ENCODE peak calls at places on chromosomes 1 and 21, in seven cellular contexts. S is DMS153; X is effector memory CD8-positive, alpha-beta T cell; W is fibroblast of the aortic adventitia; R is body of pancreas; M is GOT3; K is activated T-helper 9 cell treated with anti-CD3 and anti-CD28 coated beads, Interleukin-2, amount 50 U/mL, for 16 hours. B is an unnamed sample.

GRCh38 chr1:51517361-51518032 is 1.6 kb downstream of the EPS15 start:
- DNase-seq in S (no peak), X (no peak), W (peak), R (peak), M (no peak), K (no peak), B (no peak)

GRCh38 chr1:61270107-61270506 is 187.7 kb downstream of the NFIA start:
- DNase-seq in S (no peak), X (no peak), W (no peak), R (no peak), M (no peak), K (no peak), B (no peak)

GRCh38 chr21:33025106-33025470 is 647 bp upstream of the OLIG2 start:
- DNase-seq in S (no peak), X (no peak), W (no peak), R (no peak), M (no peak), K (no peak), B (no peak)

GRCh38 chr21:38683222-38683621 is 122.5 kb upstream of the ETS2 start:
- DNase-seq in S (no peak), X (no peak), W (no peak), R (no peak), M (no peak), K (no peak), B (no peak)

GRCh38 chr1:184242507-184242943 is 144.3 kb upstream of the C1orf21 start:
- DNase-seq in S (peak), X (no peak), W (peak), R (peak), M (no peak), K (no peak), B (no peak)

GRCh38 chr1:170030212-170030611 is 44.3 kb downstream of the KIFAP3 start:
- DNase-seq in S (no peak), X (no peak), W (no peak), R (no peak), M (no peak), K (no peak), B (no peak)

GRCh38 chr1:198915327-198916231 is 276.7 kb downstream of the PTPRC start:
- DNase-seq in S (no peak), X (no peak), W (no peak), R (no peak), M (no peak), K (no peak), B (no peak)

GRCh38 chr21:42120056-42120903 is 49.2 kb downstream of the UMODL1 start:
- DNase-seq in S (peak), X (no peak), W (no peak), R (no peak), M (no peak), K (no peak), B (no peak)

GRCh38 chr1:159960721-159961381 is 6.8 kb upstream of the SLAMF9 start:
- DNase-seq in S (no peak), X (no peak), W (peak), R (no peak), M (peak), K (no peak), B (no peak)

GRCh38 chr21:37915516-37915915 is 741 bp downstream of the KCNJ6 start:
- DNase-seq in S (no peak), X (no peak), W (no peak), R (no peak), M (no peak), K (no peak), B (no peak)

GRCh38 chr1:22592051-22592450 is 28.8 kb downstream of the EPHA8 start:
- DNase-seq in S (no peak), X (no peak), W (no peak), R (no peak), M (no peak), K (no peak), B (no peak)

B was measured in GM12891.